ENCODE peak calls at places on chromosomes 1 and 21, in nine cellular contexts. S is NCI-H1105 treated with DMSO at 0.1 percent for 48 hours, G is smooth muscle cell of the brain vasculature, Y is D721Med, Q is neural progenitor cell, J is KBM-7, I is upper lobe of right lung, O is foreskin fibroblast, W is NCI-H446. A is an unnamed sample.

GRCh38 chr1:98940680-98941079 is 64.0 kb downstream of the PLPPR5 start:
- DNase-seq in I (no peak), Q (no peak), W (no peak), G (no peak), J (no peak), O (peak; percentile 70), Y (no peak), S (no peak), A (no peak)

GRCh38 chr1:88462481-88463261 is 221.4 kb upstream of the PKN2 start:
- DNase-seq in W (no peak), S (peak; percentile 71), G (no peak), Q (peak; percentile 87), I (no peak), Y (peak; percentile 28), O (peak; percentile 8), J (no peak), A (no peak)

GRCh38 chr21:39048574-39048973 is 134.7 kb downstream of the PSMG1 start:
- DNase-seq in Y (no peak), Q (no peak), I (no peak), G (no peak), O (no peak), S (no peak), W (no peak), J (no peak), A (no peak)

GRCh38 chr1:178940022-178940765 is 69.3 kb upstream of the ANGPTL1 start:
- DNase-seq in Y (no peak), W (no peak), O (peak; percentile 57), I (no peak), Q (no peak), G (no peak), S (no peak), J (no peak), A (no peak)

GRCh38 chr1:9196129-9197040 is 38.2 kb upstream of the H6PD start:
- DNase-seq in O (peak; percentile 75), G (no peak), W (no peak), Y (no peak), J (peak; percentile 88), S (peak; percentile 72), Q (peak; percentile 77), I (peak; percentile 78), A (no peak)

GRCh38 chr1:211829343-211830054 is 1.1 kb downstream of the LPGAT1 start:
- DNase-seq in J (peak; percentile 62), S (peak; percentile 59), Q (peak; percentile 31), G (no peak), Y (no peak), W (no peak), O (peak; percentile 8), I (no peak), A (peak; percentile 14)

GRCh38 chr1:58870298-58870676 is 86.4 kb upstream of the JUN start:
- DNase-seq in I (no peak), S (peak; percentile 73), Y (no peak), O (no peak), J (peak; percentile 37), W (peak; percentile 77), G (no peak), Q (no peak), A (no peak)

GRCh38 chr21:41169701-41170100 is 1.7 kb downstream of the BACE2 start:
- DNase-seq in S (no peak), I (no peak), G (no peak), W (no peak), J (no peak), Q (no peak), O (no peak), Y (no peak), A (no peak)

GRCh38 chr1:77513839-77514763 is 168.4 kb downstream of the ZZZ3 start:
- DNase-seq in G (no peak), S (no peak), Q (peak; percentile 79), J (no peak), I (no peak), O (peak; percentile 89), W (no peak), Y (no peak), A (no peak)

GRCh38 chr1:102732927-102733326 is 375.4 kb downstream of the COL11A1 start:
- DNase-seq in I (no peak), Q (no peak), G (no peak), Y (no peak), O (peak; percentile 3), J (no peak), S (no peak), W (no peak), A (no peak)

GRCh38 chr1:72365693-72366092 is 83.4 kb upstream of the NEGR1 start:
- DNase-seq in Y (no peak), I (no peak), G (no peak), Q (no peak), W (no peak), S (no peak), O (no peak), J (no peak), A (no peak)

GRCh38 chr1:29161977-29162376 is 19.7 kb downstream of the SRSF4 start:
- DNase-seq in I (no peak), G (no peak), Y (no peak), W (no peak), J (no peak), O (no peak), S (no peak), Q (no peak), A (no peak)

GRCh38 chr21:14361958-14362357 is 21.0 kb downstream of the HSPA13 start:
- DNase-seq in J (peak; percentile 56), W (no peak), O (no peak), S (no peak), Q (no peak), G (no peak), I (no peak), Y (no peak), A (no peak)

GRCh38 chr1:109083923-109084322 is 6.6 kb upstream of the TMEM167B start:
- DNase-seq in W (no peak), J (no peak), Y (no peak), I (no peak), G (no peak), S (no peak), O (no peak), Q (no peak), A (no peak)

GRCh38 chr1:51726544-51727225 is 109.8 kb downstream of the OSBPL9 start:
- DNase-seq in O (no peak), I (no peak), S (no peak), G (no peak), W (no peak), Y (no peak), J (no peak), Q (no peak), A (peak; percentile 55)

GRCh38 chr1:22863766-22864165 is 108.9 kb downstream of the LACTBL1 start:
- DNase-seq in G (no peak), Y (no peak), O (no peak), W (no peak), S (no peak), Q (no peak), I (no peak), J (no peak), A (no peak)

GRCh38 chr1:199269241-199269640 is 630.4 kb downstream of the PTPRC start:
- DNase-seq in W (no peak), G (no peak), Y (no peak), J (no peak), Q (no peak), S (no peak), I (no peak), O (no peak), A (no peak)

GRCh38 chr1:242002528-242002927 is 3.6 kb upstream of the MAP1LC3C start:
- DNase-seq in O (no peak), W (no peak), I (no peak), S (no peak), Q (no peak), G (no peak), J (no peak), Y (no peak), A (no peak)

GRCh38 chr1:50080904-50081586 is 27.7 kb upstream of the ELAVL4 start:
- DNase-seq in J (peak; percentile 21), W (peak; percentile 4), Q (no peak), Y (no peak), G (no peak), S (peak; percentile 60), O (no peak), I (no peak), A (no peak)

GRCh38 chr1:28259935-28260802 is 851 bp downstream of the SESN2 start:
- DNase-seq in O (peak; percentile 79), G (peak; percentile 58), J (peak; percentile 66), Q (peak; percentile 97), S (peak; percentile 61), Y (no peak), I (peak; percentile 85), W (no peak), A (peak; percentile 38)

A was measured in GM06990.